ENCODE peak calls at places on chromosomes 7 and 10, in seven cellular contexts. C, H, P, D, O, K and F are unnamed samples.

GRCh38 chr7:13990319-13990983 is 985 bp upstream of the ETV1 start:
- DNase-seq in C (no peak), H (no peak), O (peak), P (no peak), D (peak), K (no peak), F (peak)

GRCh38 chr7:31111109-31111451 is 59.0 kb downstream of the ADCYAP1R1 start:
- DNase-seq in P (no peak), H (no peak), O (no peak), K (no peak), C (no peak), D (no peak), F (no peak)

GRCh38 chr7:106050002-106050742 is 61.9 kb downstream of the SYPL1 start:
- DNase-seq in H (no peak), D (peak), C (no peak), O (peak), K (no peak), P (no peak), F (no peak)

GRCh38 chr7:156169474-156170370 is 357.5 kb upstream of the SHH start:
- DNase-seq in O (no peak), H (no peak), D (no peak), P (no peak), K (no peak), C (no peak), F (no peak)

GRCh38 chr10:92993671-92994304 is 66.8 kb upstream of the CYP26C1 start:
- DNase-seq in H (no peak), C (no peak), K (no peak), D (peak), P (no peak), O (no peak), F (no peak)

GRCh38 chr7:151057038-151057736 is 510 bp downstream of the CDK5 start:
- DNase-seq in P (peak), H (no peak), D (peak), O (no peak), K (no peak), C (no peak), F (no peak)

GRCh38 chr7:132666076-132666775 is 90.0 kb upstream of the PLXNA4 start:
- DNase-seq in H (no peak), K (no peak), P (no peak), D (no peak), O (no peak), C (no peak), F (no peak)

GRCh38 chr7:83161851-83162401 is 758 bp downstream of the PCLO start:
- DNase-seq in C (no peak), O (no peak), P (no peak), H (no peak), K (no peak), D (no peak), F (no peak)

GRCh38 chr10:70193391-70193844 is 23.1 kb upstream of the SAR1A start:
- DNase-seq in K (no peak), P (no peak), H (no peak), D (no peak), O (no peak), C (no peak), F (no peak)

GRCh38 chr7:55325371-55325792 is 39.8 kb upstream of the LANCL2 start:
- DNase-seq in K (no peak), C (no peak), O (no peak), H (no peak), P (no peak), D (no peak), F (no peak)

GRCh38 chr10:113221756-113222168 is 271.7 kb downstream of the TCF7L2 start:
- DNase-seq in K (no peak), P (no peak), H (no peak), D (peak), O (no peak), C (peak), F (no peak)

GRCh38 chr10:103493362-103493871 is at the start of gene NEURL1:
- DNase-seq in D (peak), H (no peak), C (no peak), K (no peak), O (no peak), P (peak), F (no peak)

GRCh38 chr10:26586211-26586610 is 111.3 kb upstream of the PDSS1 start:
- DNase-seq in O (no peak), D (no peak), P (no peak), H (no peak), K (no peak), C (no peak), F (no peak)

GRCh38 chr7:20238268-20238753 is 21.1 kb upstream of the MACC1 start:
- DNase-seq in P (no peak), O (no peak), H (no peak), C (no peak), K (no peak), D (no peak), F (no peak)

GRCh38 chr7:155979994-155980393 is 167.7 kb upstream of the SHH start:
- DNase-seq in D (no peak), P (no peak), O (no peak), C (no peak), K (no peak), H (no peak), F (no peak)

GRCh38 chr7:108001759-108002725 is 919 bp downstream of the LAMB1 start:
- DNase-seq in K (no peak), C (no peak), P (no peak), H (no peak), O (no peak), D (peak), F (no peak)

GRCh38 chr10:85458274-85458673 is 908.3 kb downstream of the GRID1 start:
- DNase-seq in O (no peak), K (no peak), D (peak), H (no peak), P (no peak), C (no peak), F (no peak)

GRCh38 chr7:12670071-12670729 is 17.2 kb upstream of the ARL4A start:
- DNase-seq in C (no peak), D (no peak), H (no peak), O (peak), P (no peak), K (no peak), F (no peak)

GRCh38 chr7:72114129-72114528 is 298.0 kb downstream of the CALN1 start:
- DNase-seq in O (no peak), K (no peak), H (no peak), C (no peak), D (no peak), P (no peak), F (no peak)

GRCh38 chr7:135509589-135509838 is 388 bp downstream of the CNOT4 start:
- DNase-seq in C (no peak), P (peak), H (no peak), D (no peak), O (no peak), K (no peak), F (no peak)

GRCh38 chr7:123643495-123644428 is 11.9 kb upstream of the LMOD2 start:
- DNase-seq in C (peak), P (no peak), H (no peak), K (peak), D (peak), O (peak), F (peak)

GRCh38 chr10:1526427-1527055 is 210.8 kb downstream of the ADARB2 start:
- DNase-seq in K (no peak), D (no peak), C (no peak), P (peak), O (no peak), H (no peak), F (no peak)

GRCh38 chr7:151864081-151864480 is 12.8 kb downstream of the PRKAG2 start:
- DNase-seq in H (no peak), D (no peak), P (no peak), O (no peak), C (no peak), K (no peak), F (no peak)

GRCh38 chr7:2269468-2270460 is 27.7 kb downstream of the NUDT1 start:
- DNase-seq in C (no peak), D (peak), O (peak), K (no peak), H (no peak), P (no peak), F (peak)

GRCh38 chr7:33982425-33982786 is 77.1 kb downstream of the BMPER start:
- DNase-seq in C (peak), K (no peak), H (no peak), O (no peak), P (no peak), D (no peak), F (peak)

GRCh38 chr10:64458341-64458740 is 937.1 kb downstream of the REEP3 start:
- DNase-seq in C (no peak), O (no peak), H (no peak), K (no peak), D (no peak), P (no peak), F (no peak)

GRCh38 chr7:24956021-24956420 is 24.0 kb downstream of the OSBPL3 start:
- DNase-seq in H (no peak), O (no peak), C (no peak), P (no peak), K (no peak), D (peak), F (no peak)

GRCh38 chr10:116041948-116042347 is 231.1 kb downstream of the GFRA1 start:
- DNase-seq in D (no peak), O (no peak), P (no peak), K (no peak), C (no peak), H (no peak), F (no peak)

GRCh38 chr10:112389147-112389822 is 15.4 kb downstream of the ACSL5 start:
- DNase-seq in D (no peak), O (peak), K (no peak), P (no peak), C (peak), H (peak), F (peak)

GRCh38 chr7:42502022-42502421 is 265.0 kb upstream of the GLI3 start:
- DNase-seq in O (no peak), C (no peak), P (no peak), D (no peak), K (no peak), H (no peak), F (peak)

GRCh38 chr10:97072851-97073665 is 112.7 kb downstream of the SLIT1 start:
- DNase-seq in O (peak), P (peak), K (peak), D (peak), H (peak), C (peak), F (peak)

DNA sequence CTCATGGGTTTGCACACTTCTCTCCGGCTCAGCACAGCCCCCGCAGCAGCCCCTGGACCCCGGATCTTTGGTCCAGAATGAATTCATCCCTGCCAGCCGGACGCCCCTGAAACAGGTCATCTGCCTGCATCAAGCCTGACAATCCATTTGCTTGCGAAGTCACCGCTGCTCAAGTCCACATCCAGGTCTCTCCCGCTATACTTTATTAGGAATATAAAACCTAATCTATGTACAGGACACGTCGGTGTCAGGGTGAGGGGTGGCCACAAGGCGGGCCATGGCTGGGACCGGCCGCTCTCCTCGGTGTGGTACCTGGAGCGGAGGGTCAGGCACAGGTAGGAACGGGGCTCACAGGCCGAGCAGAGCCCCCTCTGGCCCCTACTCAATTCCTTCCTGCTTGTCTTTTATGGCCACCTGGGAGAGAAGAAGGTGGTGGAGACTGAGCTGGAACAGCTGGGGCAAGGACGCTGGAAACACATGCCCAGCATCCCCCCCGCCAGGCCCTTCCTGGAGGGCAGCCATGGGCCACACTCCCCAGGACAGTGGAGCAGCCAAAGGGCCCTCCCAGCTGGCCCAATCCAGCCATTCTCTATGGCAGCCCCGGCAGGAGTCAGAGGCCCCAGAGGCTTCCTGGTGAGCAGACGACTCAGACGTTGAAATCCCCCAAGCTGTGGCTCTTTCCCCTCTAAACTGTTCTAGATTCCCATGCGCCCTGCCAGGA is 5.3 kb downstream of the POLR2J start:
- DNase-seq in P (no peak), D (no peak), C (no peak), K (no peak), H (no peak), O (no peak), F (no peak)
- H3K9ac ChIP-seq in P (no peak), D (no peak), C (no peak), K (no peak), H (no peak), O (no peak), F (no peak)

GRCh38 chr7:80722596-80723141 is 84.2 kb downstream of the CD36 start:
- DNase-seq in H (no peak), D (no peak), O (peak), C (peak), K (peak), P (no peak), F (peak)

GRCh38 chr7:80721880-80722595 is 83.6 kb downstream of the CD36 start:
- DNase-seq in D (no peak), P (no peak), K (no peak), C (peak), H (no peak), O (no peak), F (peak)

GRCh38 chr7:80726731-80727130 is 88.3 kb downstream of the CD36 start:
- DNase-seq in D (no peak), K (no peak), P (no peak), H (peak), O (no peak), C (no peak), F (no peak)

GRCh38 chr7:80725181-80725611 is 86.8 kb downstream of the CD36 start:
- DNase-seq in D (no peak), H (no peak), O (no peak), C (no peak), P (no peak), K (no peak), F (no peak)

GRCh38 chr7:80724249-80724871 is 85.9 kb downstream of the CD36 start:
- DNase-seq in O (peak), C (no peak), D (no peak), K (no peak), P (no peak), H (no peak), F (no peak)
- TF ChIP-seq MAX in O (no peak), C (no peak), D (no peak), K (no peak), P (no peak), H (no peak), F (no peak)

GRCh38 chr10:22630229-22631174 is 83.9 kb downstream of the PIP4K2A start:
- DNase-seq in O (no peak), K (no peak), P (peak), C (no peak), D (no peak), H (peak), F (no peak)
- H3K9ac ChIP-seq in O (no peak), K (no peak), P (peak), C (no peak), D (no peak), H (peak), F (no peak)

GRCh38 chr10:95183132-95183450 is 10.9 kb upstream of the ACSM6 start:
- DNase-seq in P (no peak), O (no peak), D (no peak), K (no peak), C (no peak), H (no peak), F (no peak)

GRCh38 chr10:95181731-95182130 is 12.3 kb upstream of the ACSM6 start:
- DNase-seq in D (no peak), O (peak), P (no peak), H (no peak), C (no peak), K (no peak), F (peak)

GRCh38 chr10:95187617-95188016 is 6.4 kb upstream of the ACSM6 start:
- DNase-seq in H (no peak), C (no peak), K (no peak), P (no peak), O (no peak), D (no peak), F (no peak)

GRCh38 chr10:95178797-95179196 is 15.2 kb upstream of the ACSM6 start:
- DNase-seq in D (no peak), H (no peak), K (no peak), C (no peak), P (no peak), O (peak), F (no peak)

GRCh38 chr10:95183451-95184230 is 10.4 kb upstream of the ACSM6 start:
- DNase-seq in D (peak), H (peak), K (peak), P (peak), C (peak), O (no peak), F (peak)
- TF ChIP-seq MAX in D (peak), H (peak), K (peak), P (no peak), C (peak), O (no peak), F (no peak)

GRCh38 chr7:38002689-38003088 is 82.2 kb downstream of the EPDR1 start:
- DNase-seq in H (no peak), K (no peak), C (no peak), D (no peak), O (no peak), P (no peak), F (no peak)

GRCh38 chr7:38007096-38007495 is 86.7 kb downstream of the EPDR1 start:
- DNase-seq in H (no peak), K (no peak), O (no peak), P (no peak), C (no peak), D (no peak), F (no peak)

DNA sequence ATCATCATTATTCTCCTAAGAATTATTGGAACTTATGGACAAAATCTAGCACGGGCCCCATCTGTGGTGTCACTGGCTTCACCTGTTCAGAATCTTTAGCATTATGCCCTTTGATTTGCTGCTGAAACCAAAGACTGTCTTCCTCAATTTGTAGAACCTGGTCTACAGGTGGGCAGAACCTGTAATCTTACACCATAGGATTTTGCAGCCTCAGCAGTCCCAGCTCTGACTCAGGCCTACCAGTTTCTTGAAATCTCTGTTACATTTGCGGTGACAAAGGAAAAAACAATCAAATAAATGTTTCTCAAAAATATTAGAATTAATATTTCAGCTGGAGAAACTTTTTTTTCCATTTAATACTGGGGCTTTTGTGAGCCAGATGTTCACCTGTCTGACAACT is 86.1 kb downstream of the EPDR1 start:
- DNase-seq in O (no peak), P (no peak), H (no peak), D (no peak), C (no peak), K (no peak), F (no peak)
- H3K9ac ChIP-seq in O (no peak), P (no peak), H (no peak), D (no peak), C (no peak), K (no peak), F (no peak)

GRCh38 chr7:50644114-50644513 is 78.9 kb upstream of the DDC start:
- DNase-seq in P (no peak), O (no peak), H (no peak), D (no peak), C (no peak), K (no peak), F (no peak)

GRCh38 chr7:50640256-50640655 is 75.1 kb upstream of the DDC start:
- DNase-seq in D (no peak), K (no peak), P (no peak), O (no peak), H (no peak), C (no peak), F (no peak)

GRCh38 chr7:50640779-50641178 is 75.6 kb upstream of the DDC start:
- DNase-seq in D (no peak), C (no peak), P (no peak), H (no peak), K (no peak), O (no peak), F (no peak)

GRCh38 chr7:50644586-50644985 is 79.4 kb upstream of the DDC start:
- DNase-seq in H (no peak), C (no peak), D (peak), O (no peak), P (no peak), K (no peak), F (no peak)

DNA sequence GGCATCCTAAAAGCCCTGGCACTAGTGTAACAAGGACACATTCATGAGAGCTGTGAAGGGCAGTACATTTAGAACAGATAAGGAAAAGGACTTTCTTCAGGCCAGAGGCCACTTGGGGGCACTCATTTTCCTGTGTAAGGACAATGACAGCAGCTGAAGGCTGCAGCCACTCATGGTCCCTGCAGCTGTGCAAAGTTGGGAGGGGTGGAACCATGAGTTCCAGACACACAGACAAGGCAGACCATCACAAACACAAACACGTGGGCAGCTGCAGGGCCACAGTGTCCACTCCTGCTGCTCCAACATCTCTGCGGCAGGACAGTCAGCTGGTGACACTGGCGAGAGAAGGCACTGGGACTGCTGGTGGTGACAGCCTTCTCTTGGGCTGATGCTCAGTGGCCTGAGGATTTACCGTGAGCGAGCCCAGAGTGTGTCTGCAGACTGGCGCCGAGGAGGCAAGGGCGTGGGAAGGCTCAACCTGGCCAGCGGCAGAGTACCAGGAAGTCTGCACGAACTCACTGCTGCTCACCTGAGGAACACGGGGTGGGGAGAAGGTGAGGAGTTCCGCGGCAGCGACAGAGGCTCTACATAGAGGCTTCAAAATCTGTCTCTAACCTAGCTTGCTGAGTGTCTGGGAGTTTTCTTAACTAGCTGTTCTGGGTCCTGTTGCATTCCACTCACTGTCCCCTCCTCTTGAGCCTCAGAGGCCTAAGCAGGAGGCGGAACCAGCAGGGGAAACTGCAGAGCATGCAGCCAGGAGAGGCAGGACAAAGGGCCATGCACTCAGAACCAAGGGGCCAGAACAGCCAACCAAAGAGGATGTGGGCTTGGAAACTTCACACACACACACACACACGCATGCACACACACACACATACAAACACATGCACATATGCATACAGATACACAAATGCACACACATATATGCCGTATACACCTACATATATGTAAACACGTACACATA is 76.5 kb upstream of the DDC start:
- DNase-seq in K (no peak), D (no peak), O (peak), H (no peak), P (no peak), C (no peak), F (no peak)
- TF ChIP-seq MAX in K (no peak), D (no peak), O (no peak), H (no peak), P (no peak), C (no peak), F (no peak)